ENCODE peak calls at places on chromosome 14, in six cellular contexts. A is tibial artery, O is endodermal cell, Z is foreskin fibroblast, Q is ovary, G is colonic mucosa. L is an unnamed sample.

GRCh38 chr14:101992708-101993107 is 28.3 kb downstream of the DYNC1H1 start:
- DNase-seq in G (no peak), O (no peak), Z (no peak), A (no peak), Q (no peak), L (no peak)

GRCh38 chr14:32708134-32708533 is 230.5 kb upstream of the NPAS3 start:
- DNase-seq in O (no peak), Q (no peak), Z (no peak), G (no peak), A (no peak), L (no peak)

GRCh38 chr14:74510955-74511354 is 17.4 kb downstream of the ISCA2 start:
- DNase-seq in Q (peak), O (peak), G (no peak), A (peak), Z (peak), L (peak)

GRCh38 chr14:90274808-90275454 is 18.6 kb downstream of the PSMC1 start:
- DNase-seq in O (no peak), G (no peak), A (no peak), Z (peak), Q (no peak), L (no peak)

GRCh38 chr14:49505026-49505766 is 81.0 kb downstream of the RPS29 start:
- DNase-seq in O (no peak), A (no peak), Q (no peak), Z (no peak), G (no peak), L (no peak)

GRCh38 chr14:102525213-102526143 is 15.9 kb upstream of the ANKRD9 start:
- DNase-seq in A (no peak), Q (no peak), G (peak), Z (peak), O (no peak), L (no peak)

GRCh38 chr14:93543766-93544165 is 113.0 kb downstream of the UNC79 start:
- DNase-seq in G (no peak), Q (no peak), O (no peak), A (no peak), Z (peak), L (no peak)

GRCh38 chr14:72651715-72652114 is 242.2 kb downstream of the DPF3 start:
- DNase-seq in G (no peak), Q (no peak), Z (no peak), O (no peak), A (no peak), L (no peak)

GRCh38 chr14:91806716-91807115 is 60.6 kb downstream of the TC2N start:
- DNase-seq in A (no peak), G (no peak), Q (no peak), O (no peak), Z (no peak), L (no peak)

GRCh38 chr14:76673261-76673660 is 88.0 kb upstream of the VASH1 start:
- DNase-seq in O (no peak), G (no peak), A (no peak), Q (no peak), Z (no peak), L (no peak)

GRCh38 chr14:90649096-90649495 is 167.1 kb downstream of the TTC7B start:
- DNase-seq in Z (no peak), Q (no peak), A (no peak), G (no peak), O (no peak), L (no peak)

GRCh38 chr14:76812093-76812421 is 625 bp downstream of the ANGEL1 start:
- DNase-seq in Z (no peak), G (peak), O (no peak), A (no peak), Q (no peak), L (no peak)

GRCh38 chr14:52998376-52999010 is 47.6 kb upstream of the FERMT2 start:
- DNase-seq in A (no peak), G (no peak), Q (no peak), O (no peak), Z (peak), L (no peak)

GRCh38 chr14:58736606-58737005 is 98.8 kb downstream of the DACT1 start:
- DNase-seq in O (no peak), A (no peak), Q (no peak), G (no peak), Z (no peak), L (no peak)

GRCh38 chr14:55847766-55848165 is 267.8 kb downstream of the KTN1 start:
- DNase-seq in A (no peak), Q (no peak), Z (peak), O (no peak), G (no peak), L (no peak)

GRCh38 chr14:54121461-54121860 is 164.8 kb upstream of the BMP4 start:
- DNase-seq in O (no peak), Q (no peak), Z (no peak), G (no peak), A (no peak), L (no peak)

GRCh38 chr14:68140111-68140741 is 320.6 kb downstream of the RAD51B start:
- DNase-seq in Q (no peak), A (no peak), O (peak), G (peak), Z (peak), L (no peak)

GRCh38 chr14:77353469-77354141 is 23.3 kb downstream of the TMED8 start:
- DNase-seq in Q (no peak), Z (no peak), O (no peak), G (no peak), A (no peak), L (no peak)

GRCh38 chr14:24312736-24313507 is 1.6 kb downstream of the LTB4R start:
- DNase-seq in Z (no peak), G (no peak), A (peak), O (no peak), Q (no peak), L (peak)

GRCh38 chr14:37889087-37889486 is 293.7 kb downstream of the TTC6 start:
- DNase-seq in G (no peak), O (peak), A (no peak), Q (no peak), Z (no peak), L (no peak)

GRCh38 chr14:77043177-77043983 is 14.9 kb upstream of the IRF2BPL start:
- DNase-seq in O (peak), Z (peak), G (no peak), Q (peak), A (peak), L (no peak)

GRCh38 chr14:95841680-95842079 is 35.0 kb upstream of the TUNAR start:
- DNase-seq in Q (no peak), G (no peak), Z (no peak), A (no peak), O (no peak), L (no peak)

GRCh38 chr14:49767473-49768300 is at the start of gene KLHDC2:
- DNase-seq in A (peak), Z (peak), O (peak), G (peak), Q (peak), L (peak)

GRCh38 chr14:73771848-73772705 is 57.9 kb upstream of the PNMA1 start:
- DNase-seq in Z (no peak), O (peak), G (peak), A (no peak), Q (peak), L (peak)

GRCh38 chr14:64688028-64688427 is 16.2 kb upstream of the PLEKHG3 start:
- DNase-seq in O (no peak), Z (no peak), A (no peak), Q (no peak), G (no peak), L (no peak)

GRCh38 chr14:71942904-71943694 is 10.9 kb downstream of the RGS6 start:
- DNase-seq in O (no peak), Z (no peak), Q (no peak), G (no peak), A (no peak), L (no peak)

GRCh38 chr14:34554540-34555250 is 15.2 kb upstream of the EAPP start:
- DNase-seq in Z (no peak), A (peak), G (peak), O (no peak), Q (peak), L (no peak)

GRCh38 chr14:101761881-101762529 is 496 bp downstream of the PPP2R5C start:
- DNase-seq in A (no peak), O (no peak), Q (peak), Z (no peak), G (peak), L (no peak)

GRCh38 chr14:22539831-22540230 is 49.2 kb downstream of the DAD1 start:
- DNase-seq in Z (no peak), A (no peak), Q (no peak), G (no peak), O (no peak), L (no peak)
- H3K4me3 ChIP-seq in Z (no peak), A (no peak), Q (no peak), G (no peak), O (no peak), L (no peak)

GRCh38 chr14:50862171-50862570 is 9.7 kb upstream of the ABHD12B start:
- DNase-seq in O (no peak), A (no peak), G (no peak), Q (no peak), Z (no peak), L (no peak)

GRCh38 chr14:50860478-50861086 is 11.3 kb upstream of the ABHD12B start:
- DNase-seq in A (peak), Q (peak), Z (peak), O (peak), G (peak), L (peak)

GRCh38 chr14:50855558-50855957 is 16.3 kb upstream of the ABHD12B start:
- DNase-seq in Q (no peak), G (no peak), A (no peak), O (no peak), Z (no peak), L (no peak)

GRCh38 chr14:50856660-50857059 is 15.2 kb upstream of the ABHD12B start:
- DNase-seq in G (no peak), O (no peak), A (no peak), Z (no peak), Q (no peak), L (no peak)

GRCh38 chr14:50859296-50859624 is 12.6 kb upstream of the ABHD12B start:
- DNase-seq in Z (no peak), G (no peak), O (no peak), Q (no peak), A (no peak), L (no peak)
- H3K4me3 ChIP-seq in Z (no peak), G (peak), O (no peak), Q (peak), A (peak), L (peak)

DNA sequence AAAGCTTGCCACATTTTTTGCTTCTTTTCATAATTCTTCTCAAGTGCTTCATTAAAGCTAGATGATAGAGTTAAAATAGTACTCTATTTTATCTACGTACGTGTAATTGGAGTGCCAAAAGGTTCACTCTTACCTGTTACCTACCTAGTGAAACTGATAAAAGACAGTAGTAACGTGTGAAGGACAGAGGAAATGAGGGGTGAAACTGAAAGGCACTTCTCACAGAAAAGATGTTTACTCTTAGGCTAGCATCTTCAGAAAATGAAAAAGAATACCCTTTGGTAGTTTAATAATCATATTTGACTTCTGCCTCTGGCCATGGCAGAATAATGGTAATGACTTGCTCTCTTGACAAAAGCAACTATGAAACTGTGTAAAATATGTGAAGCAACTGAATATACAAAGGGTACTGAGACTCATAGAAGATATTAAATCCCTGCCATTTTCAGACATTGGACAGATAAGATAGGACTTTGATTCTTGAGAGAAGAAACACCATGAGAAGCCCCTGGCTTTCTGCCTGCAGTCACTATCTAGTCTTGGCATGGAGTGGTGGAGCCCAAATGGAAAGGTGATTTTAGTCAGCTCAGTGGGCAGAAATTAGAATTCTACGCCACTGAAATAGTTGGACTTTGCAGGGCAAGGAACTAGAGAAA is 6.3 kb upstream of the EVL start:
- DNase-seq in O (no peak), G (no peak), Z (no peak), A (no peak), Q (no peak), L (no peak)
- H3K4me3 ChIP-seq in O (no peak), G (no peak), Z (no peak), A (no peak), Q (no peak), L (no peak)

GRCh38 chr14:61458766-61459165 is 137.4 kb downstream of the PRKCH start:
- DNase-seq in Z (no peak), G (no peak), Q (no peak), A (no peak), O (no peak), L (no peak)
- H3K4me3 ChIP-seq in Z (no peak), G (no peak), Q (no peak), A (no peak), O (no peak), L (no peak)

DNA sequence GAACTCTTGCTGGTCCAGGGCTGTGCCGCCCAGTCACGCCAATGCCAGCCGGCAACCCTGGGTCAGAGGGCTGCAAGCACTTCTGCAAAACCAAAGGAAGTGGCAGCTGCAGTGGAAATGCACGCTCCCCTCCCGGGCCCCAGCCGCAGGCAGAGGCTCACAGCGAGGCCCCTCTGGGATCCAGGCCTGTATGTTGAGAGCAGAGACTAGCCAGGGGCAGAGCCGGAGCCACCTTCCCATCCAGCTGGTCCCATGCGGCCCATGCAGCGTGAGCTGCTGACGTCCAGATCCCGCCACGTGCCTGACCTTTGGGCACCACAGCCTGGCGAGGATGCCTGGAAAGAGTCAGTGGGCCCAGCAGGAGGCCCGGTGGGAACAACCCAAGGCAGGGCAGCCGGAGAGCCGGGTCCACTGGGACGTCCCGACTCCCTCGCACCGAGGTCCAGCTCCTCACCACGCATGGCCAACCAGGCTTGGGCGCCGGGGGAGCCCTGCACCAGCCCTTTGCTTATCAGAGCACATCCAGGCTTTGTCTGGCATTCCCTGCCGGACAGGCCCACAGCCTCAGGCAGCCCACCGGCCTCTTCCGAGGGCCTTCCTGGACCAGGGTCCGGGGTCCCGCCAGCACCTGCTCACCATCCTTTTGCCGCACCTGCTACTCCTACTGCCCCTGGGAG is 4.3 kb downstream of the GPR132 start:
- DNase-seq in Z (no peak), Q (no peak), A (no peak), O (peak), G (no peak), L (peak)
- H3K4me3 ChIP-seq in Z (no peak), Q (no peak), A (no peak), O (no peak), G (peak), L (no peak)